ENCODE peak calls at places on chromosomes 16 and 17, in eight cellular contexts. K is thoracic aorta, B is tibial nerve, H is lower lobe of right lung, Q is H7, A is pancreas, Z is left ventricle myocardium inferior, L is testis. R is an unnamed sample. For H3K27me3, the result is how much of the 10 kb centered on the place peaks cover.

GRCh38 chr17:10716218-10716617 is 13.6 kb downstream of the TMEM220 start:
- DNase-seq in K (no peak), L (no peak), Z (no peak), A (no peak), Q (no peak), H (no peak), B (no peak), R (no peak)

GRCh38 chr17:45790296-45790922 is 6.3 kb downstream of the CRHR1 start:
- DNase-seq in H (no peak), Q (no peak), L (no peak), B (no peak), A (no peak), K (no peak), Z (no peak), R (no peak)

GRCh38 chr17:55926276-55926995 is 175.6 kb downstream of the PCTP start:
- DNase-seq in B (no peak), A (no peak), H (no peak), L (no peak), Q (no peak), K (no peak), Z (no peak), R (no peak)

GRCh38 chr16:9258423-9259051 is 167.1 kb downstream of the HAPSTR1 start:
- DNase-seq in B (no peak), Q (peak), H (no peak), L (peak), Z (no peak), A (no peak), K (no peak), R (no peak)

GRCh38 chr17:50177983-50178834 is 12.4 kb downstream of the SGCA start:
- DNase-seq in A (peak), L (peak), Q (peak), B (peak), K (peak), Z (peak), H (peak), R (peak)

GRCh38 chr17:75853410-75853809 is 1.7 kb downstream of the WBP2 start:
- DNase-seq in B (no peak), L (no peak), Z (no peak), K (no peak), A (no peak), H (no peak), Q (no peak), R (no peak)

GRCh38 chr17:51427259-51428255 is 167.2 kb downstream of the UTP18 start:
- DNase-seq in K (no peak), A (no peak), Q (no peak), Z (no peak), L (no peak), B (no peak), H (no peak), R (no peak)

GRCh38 chr16:27315333-27316037 is 1.7 kb downstream of the IL4R start:
- DNase-seq in A (no peak), Q (peak), H (peak), B (no peak), K (peak), L (no peak), Z (peak), R (peak)

GRCh38 chr16:73058616-73059409 is 10.9 kb upstream of the ZFHX3 start:
- DNase-seq in K (no peak), Q (peak), B (no peak), A (peak), L (peak), Z (peak), H (peak), R (no peak)

GRCh38 chr17:68296217-68297140 is 5.2 kb downstream of the ARSG start:
- DNase-seq in B (no peak), Q (peak), L (peak), H (no peak), K (no peak), A (no peak), Z (no peak), R (no peak)

GRCh38 chr17:34892864-34893263 is 68.4 kb downstream of the CCT6B start:
- DNase-seq in L (peak), A (no peak), B (no peak), H (no peak), K (no peak), Q (peak), Z (no peak), R (no peak)

GRCh38 chr16:28537964-28538732 is 626 bp downstream of the NUPR1 start:
- DNase-seq in B (no peak), Z (no peak), Q (no peak), K (no peak), A (no peak), H (peak), L (peak), R (no peak)

GRCh38 chr17:39639566-39640458 is 2.9 kb downstream of the STARD3 start:
- DNase-seq in K (no peak), Q (no peak), H (no peak), Z (no peak), B (no peak), A (no peak), L (no peak), R (no peak)

GRCh38 chr17:48612456-48612853 is 1.6 kb upstream of the HOXB7 start:
- DNase-seq in Z (no peak), Q (no peak), H (no peak), L (no peak), B (no peak), K (no peak), A (no peak), R (no peak)

GRCh38 chr17:79541038-79541437 is 69.8 kb downstream of the RBFOX3 start:
- DNase-seq in Q (no peak), A (no peak), H (no peak), B (no peak), K (no peak), L (no peak), Z (no peak), R (no peak)

GRCh38 chr17:79540306-79540705 is 70.5 kb downstream of the RBFOX3 start:
- DNase-seq in Z (no peak), K (no peak), L (no peak), Q (no peak), H (peak), A (no peak), B (no peak), R (no peak)

GRCh38 chr17:79543566-79543965 is 67.3 kb downstream of the RBFOX3 start:
- DNase-seq in A (no peak), K (no peak), H (no peak), Q (no peak), Z (no peak), L (no peak), B (no peak), R (no peak)

GRCh38 chr17:79542718-79543117 is 68.1 kb downstream of the RBFOX3 start:
- DNase-seq in Q (no peak), B (no peak), A (no peak), L (no peak), K (no peak), H (no peak), Z (no peak), R (no peak)

DNA sequence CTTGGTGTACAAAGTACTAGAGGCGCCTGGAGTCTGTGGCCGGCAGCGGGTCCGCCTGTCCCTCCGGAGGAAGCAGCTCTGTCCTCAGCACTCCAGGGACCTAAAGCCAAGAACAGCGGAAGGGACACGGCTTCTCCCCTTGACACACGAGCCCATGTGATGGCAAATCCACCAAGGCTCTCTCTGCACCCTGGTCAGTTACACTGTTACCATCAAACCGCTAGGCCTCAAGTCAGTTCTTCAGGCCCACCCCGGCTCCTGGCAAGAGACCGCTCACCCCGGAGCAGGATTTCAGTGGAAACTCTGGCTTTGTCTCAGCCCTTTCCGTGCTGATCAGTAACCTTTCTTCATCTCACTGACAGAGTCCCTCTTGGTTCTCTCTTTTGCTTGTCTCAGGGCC is 69.4 kb downstream of the RBFOX3 start:
- DNase-seq in B (no peak), K (no peak), A (no peak), Z (no peak), H (no peak), Q (no peak), L (no peak), R (no peak)
- H3K27me3 ChIP-seq in B (under half), K (under half), A (under half), Z (half or more), H (under half), Q (under half), L (under half), R (under half)

GRCh38 chr16:31351246-31351936 is 3.6 kb upstream of the ITGAX start:
- DNase-seq in L (no peak), B (no peak), A (no peak), K (no peak), Z (no peak), Q (no peak), H (no peak), R (no peak)

GRCh38 chr16:31354394-31355291 is at the start of gene ITGAX:
- DNase-seq in A (no peak), H (peak), K (no peak), B (no peak), L (peak), Q (peak), Z (peak), R (peak)

GRCh38 chr16:31350275-31351005 is 4.5 kb upstream of the ITGAX start:
- DNase-seq in B (no peak), H (peak), A (no peak), Q (peak), Z (no peak), L (peak), K (no peak), R (no peak)

GRCh38 chr16:31352344-31353115 is 2.4 kb upstream of the ITGAX start:
- DNase-seq in B (no peak), L (no peak), K (no peak), H (no peak), A (no peak), Z (no peak), Q (peak), R (no peak)

GRCh38 chr16:31351937-31352315 is 3.0 kb upstream of the ITGAX start:
- DNase-seq in H (peak), K (no peak), B (no peak), Z (no peak), L (no peak), Q (no peak), A (no peak), R (no peak)
- H3K27me3 ChIP-seq in H (under half), K (under half), B (under half), Z (under half), L (under half), Q (under half), A (under half), R (under half)

DNA sequence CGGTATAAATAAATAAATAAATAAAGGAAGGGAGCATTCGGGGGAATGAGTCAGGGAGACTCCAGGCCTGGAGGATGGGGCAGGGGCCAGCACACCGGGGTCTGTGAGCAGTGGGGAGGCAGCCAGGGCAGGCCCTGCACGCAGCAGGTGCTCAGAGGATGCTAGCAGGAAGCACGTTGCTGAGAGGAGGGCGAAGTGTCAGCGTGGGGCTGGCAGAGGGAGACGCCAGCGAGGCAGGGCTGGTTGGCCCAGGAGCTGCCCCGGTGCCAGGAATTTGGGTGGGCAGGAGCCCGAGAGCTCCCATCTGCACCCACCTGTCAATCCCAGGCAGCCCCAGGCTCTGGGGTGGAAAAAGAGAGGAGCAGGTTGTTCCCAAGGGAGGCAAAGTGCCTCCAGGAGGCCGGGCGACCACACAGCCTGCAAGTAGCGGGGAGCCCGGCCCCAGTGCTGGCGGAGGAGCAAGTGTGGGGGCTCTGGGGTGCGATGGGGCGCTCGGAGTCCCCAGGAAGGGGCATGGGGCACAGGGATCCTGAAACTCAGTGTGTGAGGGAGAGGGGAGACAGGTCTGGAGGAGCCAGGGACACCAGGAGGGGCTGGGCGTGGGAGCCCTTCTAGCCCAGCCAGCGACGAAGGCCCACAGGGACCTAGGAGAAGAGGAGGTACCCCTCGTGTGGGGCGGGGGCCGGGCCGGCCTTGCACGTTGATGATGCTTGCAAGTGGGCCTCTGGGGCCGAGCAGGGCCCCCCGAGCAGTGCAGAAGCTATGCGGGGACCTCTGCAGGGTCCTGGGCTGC is 28.0 kb downstream of the SOX8 start:
- DNase-seq in Z (no peak), K (no peak), L (no peak), H (no peak), A (no peak), Q (peak), B (no peak), R (no peak)
- H3K27me3 ChIP-seq in Z (half or more), K (under half), L (under half), H (under half), A (under half), Q (under half), B (under half), R (under half)

GRCh38 chr17:77742579-77742978 is 215.9 kb upstream of the TNRC6C start:
- DNase-seq in B (no peak), Z (no peak), A (no peak), H (no peak), Q (peak), K (no peak), L (no peak), R (no peak)

GRCh38 chr17:77746391-77746790 is 212.1 kb upstream of the TNRC6C start:
- DNase-seq in H (no peak), B (peak), Z (no peak), Q (no peak), L (no peak), A (no peak), K (no peak), R (no peak)

GRCh38 chr17:77746901-77747620 is 211.4 kb upstream of the TNRC6C start:
- DNase-seq in K (no peak), L (no peak), B (no peak), Z (no peak), Q (peak), A (no peak), H (no peak), R (peak)

GRCh38 chr17:77745702-77746101 is 212.8 kb upstream of the TNRC6C start:
- DNase-seq in A (no peak), K (no peak), H (no peak), Q (no peak), Z (no peak), L (no peak), B (no peak), R (no peak)

GRCh38 chr17:77744268-77744988 is 214.1 kb upstream of the TNRC6C start:
- DNase-seq in Z (peak), K (no peak), L (peak), B (peak), A (no peak), H (no peak), Q (no peak), R (peak)
- H3K27me3 ChIP-seq in Z (under half), K (under half), L (under half), B (under half), A (under half), H (under half), Q (under half), R (under half)

DNA sequence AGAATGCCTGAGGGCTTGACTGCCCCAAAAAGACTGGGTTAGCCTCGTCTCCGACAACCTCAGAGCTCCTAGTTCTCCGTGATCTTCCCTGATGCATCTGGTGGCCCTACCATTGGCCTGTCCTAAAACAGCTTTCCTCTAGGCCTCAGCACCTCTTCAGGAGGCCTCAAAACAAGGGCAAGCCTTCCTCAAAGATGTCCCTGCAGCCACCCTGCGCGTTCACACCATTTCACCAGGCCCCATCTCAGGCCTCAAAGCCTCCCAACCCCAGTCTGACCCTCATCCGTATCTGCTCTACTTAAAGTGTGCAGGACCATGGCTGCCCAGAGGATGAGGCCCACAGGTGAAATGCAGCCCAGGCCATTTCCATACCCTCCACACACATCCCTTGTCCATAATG is 7.4 kb downstream of the ALOXE3 start:
- DNase-seq in Z (no peak), H (no peak), A (peak), B (no peak), K (no peak), L (no peak), Q (no peak), R (no peak)
- H3K27me3 ChIP-seq in Z (half or more), H (half or more), A (under half), B (under half), K (under half), L (under half), Q (half or more), R (under half)

GRCh38 chr16:85882181-85882810 is 16.7 kb upstream of the IRF8 start:
- DNase-seq in Z (no peak), A (no peak), Q (no peak), H (no peak), L (no peak), K (no peak), B (no peak), R (no peak)

GRCh38 chr16:85881436-85881835 is 17.5 kb upstream of the IRF8 start:
- DNase-seq in H (no peak), A (no peak), Q (no peak), Z (no peak), K (no peak), L (no peak), B (no peak), R (no peak)

GRCh38 chr16:85885537-85885936 is 13.4 kb upstream of the IRF8 start:
- DNase-seq in B (no peak), K (no peak), L (no peak), A (no peak), Q (no peak), Z (no peak), H (no peak), R (no peak)

GRCh38 chr16:85884808-85885463 is 14.0 kb upstream of the IRF8 start:
- DNase-seq in Z (no peak), K (no peak), L (no peak), Q (no peak), B (no peak), A (no peak), H (no peak), R (no peak)

DNA sequence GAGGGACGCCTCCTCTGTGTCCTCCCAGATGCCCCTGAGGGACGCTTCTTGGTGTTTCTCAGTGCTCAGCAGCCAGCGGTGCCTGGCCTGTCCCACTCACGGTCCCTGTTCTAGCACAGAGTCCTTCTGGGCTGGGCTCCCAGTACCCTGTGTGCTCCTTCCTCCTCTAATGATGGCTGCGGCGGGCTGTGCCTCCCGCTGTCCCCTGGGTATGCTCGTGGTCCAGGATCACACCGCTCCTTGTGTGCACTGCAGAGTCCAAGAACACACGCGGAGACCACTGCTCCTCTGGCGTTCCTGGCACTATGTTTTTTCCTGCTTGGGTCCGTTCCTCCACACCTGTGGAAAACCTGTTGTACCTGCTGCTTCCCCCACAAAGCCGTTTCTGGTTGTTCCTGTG is 15.1 kb upstream of the IRF8 start:
- DNase-seq in L (no peak), Z (no peak), H (no peak), K (no peak), Q (no peak), B (no peak), A (no peak), R (no peak)
- H3K27me3 ChIP-seq in L (under half), Z (half or more), H (under half), K (under half), Q (under half), B (under half), A (under half), R (under half)

GRCh38 chr16:67555795-67556212 is 6.5 kb upstream of the CTCF start:
- DNase-seq in B (no peak), H (no peak), K (no peak), Z (no peak), L (no peak), A (no peak), Q (no peak), R (no peak)
- H3K27me3 ChIP-seq in B (under half), H (under half), K (under half), Z (under half), L (under half), A (under half), Q (under half), R (under half)

R was measured in ascending aorta.